ENCODE peak calls at places on chromosomes 16 and 17, in seven cellular contexts. G, I, W, F, Y, J and D are unnamed samples.

GRCh38 chr17:64289652-64290051 is 26.6 kb upstream of the TEX2 start:
- DNase-seq in G (no peak), I (no peak), W (no peak), F (no peak), Y (no peak), J (no peak), D (no peak)

GRCh38 chr16:85412911-85413520 is 200.1 kb upstream of the GSE1 start:
- DNase-seq in G (no peak), I (no peak), W (no peak), F (no peak), Y (no peak), J (no peak), D (no peak)

GRCh38 chr16:24610421-24610765 is 71.0 kb downstream of the RBBP6 start:
- DNase-seq in G (peak; percentile 33), I (no peak), W (no peak), F (peak; percentile 21), Y (peak; percentile 70), J (peak; percentile 71), D (no peak)

GRCh38 chr17:28475151-28475900 is 1.9 kb downstream of the SLC13A2 start:
- DNase-seq in G (peak; percentile 71), I (no peak), W (no peak), F (no peak), Y (no peak), J (no peak), D (no peak)

GRCh38 chr16:75131081-75131480 is 14.5 kb upstream of the LDHD start:
- DNase-seq in G (no peak), I (no peak), W (no peak), F (no peak), Y (no peak), J (no peak), D (no peak)

GRCh38 chr16:73166972-73167550 is 119.1 kb upstream of the ZFHX3 start:
- DNase-seq in G (peak; percentile 37), I (no peak), W (no peak), F (peak; percentile 44), Y (no peak), J (peak; percentile 53), D (no peak)

GRCh38 chr16:81493755-81494433 is 49.3 kb downstream of the CMIP start:
- DNase-seq in G (peak; percentile 58), I (no peak), W (peak; percentile 56), F (peak; percentile 73), Y (no peak), J (peak; percentile 39), D (no peak)

GRCh38 chr17:13016881-13017622 is 775 bp downstream of the ELAC2 start:
- DNase-seq in G (peak; percentile 45), I (no peak), W (no peak), F (peak; percentile 21), Y (no peak), J (peak; percentile 19), D (no peak)

GRCh38 chr17:59707971-59708425 is 544 bp downstream of the VMP1 start:
- DNase-seq in G (peak; percentile 33), I (no peak), W (peak; percentile 49), F (peak; percentile 29), Y (no peak), J (no peak), D (no peak)

GRCh38 chr17:28880572-28880945 is 17.0 kb downstream of the FLOT2 start:
- DNase-seq in G (no peak), I (no peak), W (no peak), F (no peak), Y (no peak), J (no peak), D (no peak)

GRCh38 chr17:41678907-41679739 is 9.6 kb upstream of the EIF1 start:
- DNase-seq in G (peak; percentile 83), I (peak; percentile 73), W (no peak), F (peak; percentile 59), Y (no peak), J (peak; percentile 66), D (no peak)

GRCh38 chr17:59361916-59362810 is 30.7 kb downstream of the YPEL2 start:
- DNase-seq in G (peak; percentile 88), I (no peak), W (no peak), F (peak; percentile 94), Y (no peak), J (peak; percentile 70), D (peak; percentile 42)

GRCh38 chr17:48023408-48024148 is 14.0 kb downstream of the COPZ2 start:
- DNase-seq in G (peak; percentile 55), I (peak; percentile 84), W (no peak), F (peak; percentile 77), Y (peak; percentile 89), J (peak; percentile 65), D (no peak)

GRCh38 chr17:2949469-2950044 is 113.8 kb downstream of the OR1D5 start:
- DNase-seq in G (no peak), I (peak; percentile 60), W (no peak), F (peak; percentile 59), Y (no peak), J (peak; percentile 59), D (no peak)

GRCh38 chr16:53872248-53873221 is 168.6 kb downstream of the FTO start:
- DNase-seq in G (peak; percentile 92), I (no peak), W (no peak), F (peak; percentile 91), Y (no peak), J (peak; percentile 51), D (no peak)

GRCh38 chr16:84618428-84619102 is 687 bp upstream of the COTL1 start:
- DNase-seq in G (peak; percentile 93), I (peak; percentile 57), W (peak; percentile 50), F (peak; percentile 94), Y (peak; percentile 62), J (peak; percentile 94), D (no peak)

GRCh38 chr17:78793415-78793814 is 11.3 kb upstream of the CYTH1 start:
- DNase-seq in G (no peak), I (no peak), W (no peak), F (no peak), Y (no peak), J (no peak), D (no peak)

GRCh38 chr16:67165121-67166034 is 833 bp downstream of the HSF4 start:
- DNase-seq in G (no peak), I (no peak), W (no peak), F (no peak), Y (no peak), J (peak; percentile 32), D (no peak)

GRCh38 chr16:88684569-88685155 is 1.6 kb downstream of the SNAI3 start:
- DNase-seq in G (no peak), I (no peak), W (no peak), F (no peak), Y (no peak), J (no peak), D (no peak)

GRCh38 chr17:74730491-74731346 is 6.3 kb upstream of the RAB37 start:
- DNase-seq in G (no peak), I (no peak), W (no peak), F (no peak), Y (no peak), J (no peak), D (no peak)

GRCh38 chr16:88424536-88425230 is 28.4 kb upstream of the ZFPM1 start:
- DNase-seq in G (no peak), I (no peak), W (no peak), F (no peak), Y (peak; percentile 69), J (no peak), D (no peak)

GRCh38 chr16:57185446-57185944 is 344 bp downstream of the PSME3IP1 start:
- DNase-seq in G (peak; percentile 67), I (no peak), W (peak; percentile 39), F (peak; percentile 61), Y (peak; percentile 58), J (peak; percentile 68), D (peak; percentile 38)

GRCh38 chr17:44222112-44222869 is 2.8 kb upstream of the UBTF start:
- DNase-seq in G (peak; percentile 69), I (peak; percentile 58), W (no peak), F (peak; percentile 81), Y (peak; percentile 92), J (peak; percentile 87), D (peak; percentile 86)

GRCh38 chr17:78252701-78253635 is 21.5 kb downstream of the TMEM235 start:
- DNase-seq in G (no peak), I (no peak), W (no peak), F (no peak), Y (no peak), J (no peak), D (no peak)

GRCh38 chr16:78973041-78973440 is 627.5 kb downstream of the MAF start:
- DNase-seq in G (no peak), I (no peak), W (no peak), F (no peak), Y (no peak), J (peak; percentile 0), D (no peak)

GRCh38 chr17:41896726-41897125 is 22.0 kb downstream of the ACLY start:
- DNase-seq in G (no peak), I (no peak), W (no peak), F (no peak), Y (no peak), J (no peak), D (no peak)

GRCh38 chr17:33012522-33013033 is 20.9 kb downstream of the SPACA3 start:
- DNase-seq in G (peak; percentile 92), I (peak; percentile 46), W (no peak), F (peak; percentile 83), Y (no peak), J (peak; percentile 91), D (no peak)